ENCODE peak calls at places on chromosome 14, in nine cellular contexts. One of them, this sample, is unnamed.

GRCh38 chr14:23095196-23096108 is at the start of gene C14orf119:
- DNase-seq in KG1: no peak
- DNase-seq in naive thymus-derived CD8-positive, alpha-beta T cell: peak; percentile 100
- DNase-seq in dermis microvascular lymphatic vessel endothelial cell: peak; percentile 99
- DNase-seq in heart right ventricle: peak; percentile 34
- DNase-seq in NCI-H1417: no peak
- DNase-seq in epithelial cell of esophagus: peak; percentile 99
- DNase-seq in activated T-helper 1 cell treated with Interleukin-2 at 50 U/mL for 16 hours: peak; percentile 97
- DNase-seq in H7: peak; percentile 97
- DNase-seq in this sample: peak; percentile 100

GRCh38 chr14:76331328-76332011 is 44.5 kb upstream of the ESRRB start:
- DNase-seq in epithelial cell of esophagus: no peak
- DNase-seq in heart right ventricle: no peak
- DNase-seq in activated T-helper 1 cell treated with Interleukin-2 at 50 U/mL for 16 hours: no peak
- DNase-seq in dermis microvascular lymphatic vessel endothelial cell: no peak
- DNase-seq in naive thymus-derived CD8-positive, alpha-beta T cell: no peak
- DNase-seq in KG1: no peak
- DNase-seq in H7: no peak
- DNase-seq in NCI-H1417: no peak
- DNase-seq in this sample: no peak

GRCh38 chr14:103298620-103299019 is 35.4 kb upstream of the EIF5 start:
- DNase-seq in KG1: no peak
- DNase-seq in H7: peak; percentile 28
- DNase-seq in epithelial cell of esophagus: no peak
- DNase-seq in naive thymus-derived CD8-positive, alpha-beta T cell: no peak
- DNase-seq in NCI-H1417: no peak
- DNase-seq in dermis microvascular lymphatic vessel endothelial cell: no peak
- DNase-seq in activated T-helper 1 cell treated with Interleukin-2 at 50 U/mL for 16 hours: no peak
- DNase-seq in heart right ventricle: no peak
- DNase-seq in this sample: no peak

GRCh38 chr14:32366995-32367394 is 37.9 kb downstream of the AKAP6 start:
- DNase-seq in activated T-helper 1 cell treated with Interleukin-2 at 50 U/mL for 16 hours: no peak
- DNase-seq in epithelial cell of esophagus: no peak
- DNase-seq in naive thymus-derived CD8-positive, alpha-beta T cell: no peak
- DNase-seq in heart right ventricle: no peak
- DNase-seq in H7: no peak
- DNase-seq in KG1: no peak
- DNase-seq in NCI-H1417: peak; percentile 40
- DNase-seq in dermis microvascular lymphatic vessel endothelial cell: no peak
- DNase-seq in this sample: no peak

GRCh38 chr14:72753879-72754400 is 140.0 kb downstream of the DPF3 start:
- DNase-seq in activated T-helper 1 cell treated with Interleukin-2 at 50 U/mL for 16 hours: no peak
- DNase-seq in KG1: no peak
- DNase-seq in epithelial cell of esophagus: no peak
- DNase-seq in dermis microvascular lymphatic vessel endothelial cell: no peak
- DNase-seq in heart right ventricle: no peak
- DNase-seq in H7: no peak
- DNase-seq in naive thymus-derived CD8-positive, alpha-beta T cell: no peak
- DNase-seq in NCI-H1417: no peak
- DNase-seq in this sample: no peak

GRCh38 chr14:35252485-35252884 is 39.7 kb upstream of the PSMA6 start:
- DNase-seq in dermis microvascular lymphatic vessel endothelial cell: no peak
- DNase-seq in NCI-H1417: no peak
- DNase-seq in H7: no peak
- DNase-seq in KG1: no peak
- DNase-seq in epithelial cell of esophagus: no peak
- DNase-seq in naive thymus-derived CD8-positive, alpha-beta T cell: no peak
- DNase-seq in heart right ventricle: no peak
- DNase-seq in activated T-helper 1 cell treated with Interleukin-2 at 50 U/mL for 16 hours: no peak
- DNase-seq in this sample: no peak

GRCh38 chr14:35388656-35389314 is 15.8 kb downstream of the NFKBIA start:
- DNase-seq in heart right ventricle: no peak
- DNase-seq in epithelial cell of esophagus: no peak
- DNase-seq in H7: no peak
- DNase-seq in activated T-helper 1 cell treated with Interleukin-2 at 50 U/mL for 16 hours: no peak
- DNase-seq in KG1: no peak
- DNase-seq in dermis microvascular lymphatic vessel endothelial cell: no peak
- DNase-seq in NCI-H1417: no peak
- DNase-seq in naive thymus-derived CD8-positive, alpha-beta T cell: no peak
- DNase-seq in this sample: no peak

GRCh38 chr14:99352688-99353280 is 80.8 kb upstream of the BCL11B start:
- DNase-seq in H7: no peak
- DNase-seq in naive thymus-derived CD8-positive, alpha-beta T cell: no peak
- DNase-seq in KG1: no peak
- DNase-seq in epithelial cell of esophagus: no peak
- DNase-seq in NCI-H1417: no peak
- DNase-seq in dermis microvascular lymphatic vessel endothelial cell: no peak
- DNase-seq in activated T-helper 1 cell treated with Interleukin-2 at 50 U/mL for 16 hours: no peak
- DNase-seq in heart right ventricle: no peak
- DNase-seq in this sample: no peak

GRCh38 chr14:106277503-106277902 is 751.1 kb downstream of the TMEM121 start:
- DNase-seq in KG1: no peak
- DNase-seq in activated T-helper 1 cell treated with Interleukin-2 at 50 U/mL for 16 hours: no peak
- DNase-seq in epithelial cell of esophagus: no peak
- DNase-seq in NCI-H1417: peak; percentile 62
- DNase-seq in H7: no peak
- DNase-seq in naive thymus-derived CD8-positive, alpha-beta T cell: no peak
- DNase-seq in dermis microvascular lymphatic vessel endothelial cell: no peak
- DNase-seq in heart right ventricle: no peak
- DNase-seq in this sample: no peak

GRCh38 chr14:56730468-56731145 is 79.7 kb downstream of the OTX2 start:
- DNase-seq in KG1: no peak
- DNase-seq in H7: peak; percentile 46
- DNase-seq in epithelial cell of esophagus: no peak
- DNase-seq in dermis microvascular lymphatic vessel endothelial cell: no peak
- DNase-seq in activated T-helper 1 cell treated with Interleukin-2 at 50 U/mL for 16 hours: no peak
- DNase-seq in heart right ventricle: no peak
- DNase-seq in naive thymus-derived CD8-positive, alpha-beta T cell: no peak
- DNase-seq in NCI-H1417: no peak
- DNase-seq in this sample: peak; percentile 71

GRCh38 chr14:21039585-21040369 is 2.4 kb upstream of the RNASE7 start:
- DNase-seq in heart right ventricle: no peak
- DNase-seq in activated T-helper 1 cell treated with Interleukin-2 at 50 U/mL for 16 hours: no peak
- DNase-seq in dermis microvascular lymphatic vessel endothelial cell: peak; percentile 52
- DNase-seq in epithelial cell of esophagus: peak; percentile 81
- DNase-seq in KG1: peak; percentile 42
- DNase-seq in NCI-H1417: no peak
- DNase-seq in naive thymus-derived CD8-positive, alpha-beta T cell: no peak
- DNase-seq in H7: peak; percentile 75
- DNase-seq in this sample: peak; percentile 75

GRCh38 chr14:98578204-98578603 is 693.8 kb downstream of the BCL11B start:
- DNase-seq in dermis microvascular lymphatic vessel endothelial cell: no peak
- DNase-seq in activated T-helper 1 cell treated with Interleukin-2 at 50 U/mL for 16 hours: no peak
- DNase-seq in heart right ventricle: no peak
- DNase-seq in H7: no peak
- DNase-seq in NCI-H1417: no peak
- DNase-seq in KG1: no peak
- DNase-seq in epithelial cell of esophagus: peak; percentile 94
- DNase-seq in naive thymus-derived CD8-positive, alpha-beta T cell: no peak
- DNase-seq in this sample: no peak

GRCh38 chr14:104520620-104521410 is 58.7 kb upstream of the C14orf180 start:
- DNase-seq in naive thymus-derived CD8-positive, alpha-beta T cell: no peak
- DNase-seq in NCI-H1417: no peak
- DNase-seq in dermis microvascular lymphatic vessel endothelial cell: no peak
- DNase-seq in heart right ventricle: no peak
- DNase-seq in epithelial cell of esophagus: no peak
- DNase-seq in activated T-helper 1 cell treated with Interleukin-2 at 50 U/mL for 16 hours: no peak
- DNase-seq in H7: peak; percentile 8
- DNase-seq in KG1: no peak
- DNase-seq in this sample: no peak

GRCh38 chr14:73312697-73313096 is 75.4 kb downstream of the PAPLN start:
- DNase-seq in naive thymus-derived CD8-positive, alpha-beta T cell: no peak
- DNase-seq in H7: no peak
- DNase-seq in epithelial cell of esophagus: no peak
- DNase-seq in NCI-H1417: no peak
- DNase-seq in dermis microvascular lymphatic vessel endothelial cell: no peak
- DNase-seq in KG1: no peak
- DNase-seq in activated T-helper 1 cell treated with Interleukin-2 at 50 U/mL for 16 hours: no peak
- DNase-seq in heart right ventricle: no peak
- DNase-seq in this sample: no peak

GRCh38 chr14:64758025-64758521 is 53.8 kb downstream of the PLEKHG3 start:
- DNase-seq in NCI-H1417: peak; percentile 42
- DNase-seq in dermis microvascular lymphatic vessel endothelial cell: no peak
- DNase-seq in naive thymus-derived CD8-positive, alpha-beta T cell: no peak
- DNase-seq in H7: no peak
- DNase-seq in activated T-helper 1 cell treated with Interleukin-2 at 50 U/mL for 16 hours: no peak
- DNase-seq in epithelial cell of esophagus: peak; percentile 92
- DNase-seq in heart right ventricle: no peak
- DNase-seq in KG1: no peak
- DNase-seq in this sample: no peak

GRCh38 chr14:103775506-103775905 is 59.9 kb downstream of the ZFYVE21 start:
- DNase-seq in H7: no peak
- DNase-seq in KG1: no peak
- DNase-seq in naive thymus-derived CD8-positive, alpha-beta T cell: no peak
- DNase-seq in heart right ventricle: no peak
- DNase-seq in epithelial cell of esophagus: no peak
- DNase-seq in activated T-helper 1 cell treated with Interleukin-2 at 50 U/mL for 16 hours: no peak
- DNase-seq in dermis microvascular lymphatic vessel endothelial cell: no peak
- DNase-seq in NCI-H1417: no peak
- DNase-seq in this sample: no peak

GRCh38 chr14:74501135-74501614 is 7.6 kb downstream of the ISCA2 start:
- DNase-seq in naive thymus-derived CD8-positive, alpha-beta T cell: no peak
- DNase-seq in activated T-helper 1 cell treated with Interleukin-2 at 50 U/mL for 16 hours: no peak
- DNase-seq in heart right ventricle: peak; percentile 58
- DNase-seq in NCI-H1417: peak; percentile 74
- DNase-seq in H7: peak; percentile 88
- DNase-seq in dermis microvascular lymphatic vessel endothelial cell: peak; percentile 67
- DNase-seq in KG1: no peak
- DNase-seq in epithelial cell of esophagus: peak; percentile 75
- DNase-seq in this sample: peak; percentile 81

GRCh38 chr14:94054401-94054800 is 26.6 kb downstream of the DDX24 start:
- DNase-seq in activated T-helper 1 cell treated with Interleukin-2 at 50 U/mL for 16 hours: no peak
- DNase-seq in naive thymus-derived CD8-positive, alpha-beta T cell: no peak
- DNase-seq in H7: no peak
- DNase-seq in epithelial cell of esophagus: no peak
- DNase-seq in dermis microvascular lymphatic vessel endothelial cell: no peak
- DNase-seq in heart right ventricle: no peak
- DNase-seq in NCI-H1417: no peak
- DNase-seq in KG1: no peak
- DNase-seq in this sample: no peak

GRCh38 chr14:37593496-37594237 is 1.4 kb downstream of the FOXA1 start:
- DNase-seq in epithelial cell of esophagus: peak; percentile 35
- DNase-seq in NCI-H1417: peak; percentile 56
- DNase-seq in dermis microvascular lymphatic vessel endothelial cell: no peak
- DNase-seq in H7: no peak
- DNase-seq in KG1: no peak
- DNase-seq in naive thymus-derived CD8-positive, alpha-beta T cell: no peak
- DNase-seq in heart right ventricle: no peak
- DNase-seq in activated T-helper 1 cell treated with Interleukin-2 at 50 U/mL for 16 hours: no peak
- DNase-seq in this sample: no peak

GRCh38 chr14:58981840-58982239 is 206.6 kb upstream of the DAAM1 start:
- DNase-seq in NCI-H1417: no peak
- DNase-seq in activated T-helper 1 cell treated with Interleukin-2 at 50 U/mL for 16 hours: no peak
- DNase-seq in epithelial cell of esophagus: no peak
- DNase-seq in dermis microvascular lymphatic vessel endothelial cell: no peak
- DNase-seq in H7: no peak
- DNase-seq in KG1: no peak
- DNase-seq in heart right ventricle: no peak
- DNase-seq in naive thymus-derived CD8-positive, alpha-beta T cell: no peak
- DNase-seq in this sample: no peak

GRCh38 chr14:91145396-91146160 is 31.7 kb downstream of the DGLUCY start:
- DNase-seq in NCI-H1417: no peak
- DNase-seq in dermis microvascular lymphatic vessel endothelial cell: no peak
- DNase-seq in epithelial cell of esophagus: no peak
- DNase-seq in KG1: no peak
- DNase-seq in naive thymus-derived CD8-positive, alpha-beta T cell: no peak
- DNase-seq in heart right ventricle: no peak
- DNase-seq in activated T-helper 1 cell treated with Interleukin-2 at 50 U/mL for 16 hours: no peak
- DNase-seq in H7: no peak
- DNase-seq in this sample: no peak

GRCh38 chr14:105502446-105503295 is 11.6 kb downstream of the TEDC1 start:
- DNase-seq in H7: peak; percentile 60
- DNase-seq in epithelial cell of esophagus: no peak
- DNase-seq in activated T-helper 1 cell treated with Interleukin-2 at 50 U/mL for 16 hours: no peak
- DNase-seq in naive thymus-derived CD8-positive, alpha-beta T cell: no peak
- DNase-seq in dermis microvascular lymphatic vessel endothelial cell: no peak
- DNase-seq in heart right ventricle: no peak
- DNase-seq in NCI-H1417: no peak
- DNase-seq in KG1: no peak
- DNase-seq in this sample: no peak

This sample was measured in retina.